ENCODE peak calls at places on chromosomes 6 and 20, in ten cellular contexts. L, P, J, C, N, G, Q, X, F and A are unnamed samples.

GRCh38 chr6:15427360-15428070 is 181.6 kb downstream of the JARID2 start:
- ATAC-seq in P (no peak), Q (no peak), J (peak; percentile 47), N (peak; percentile 22), C (no peak), L (no peak), F (no peak), X (no peak), G (no peak), A (no peak)

GRCh38 chr6:14621518-14621917 is 503.9 kb downstream of the CD83 start:
- ATAC-seq in Q (peak; percentile 33), L (peak; percentile 45), P (no peak), N (peak; percentile 55), G (no peak), C (no peak), X (peak; percentile 42), F (no peak), J (peak; percentile 44), A (peak; percentile 28)

GRCh38 chr6:116012966-116013365 is 47.7 kb downstream of the FRK start:
- ATAC-seq in P (no peak), L (no peak), G (peak; percentile 46), Q (no peak), J (no peak), C (no peak), F (no peak), N (no peak), X (no peak), A (no peak)

GRCh38 chr20:23165307-23165750 is 79.2 kb upstream of the CD93 start:
- ATAC-seq in N (no peak), G (no peak), X (no peak), P (no peak), L (no peak), F (no peak), C (peak; percentile 38), Q (no peak), J (no peak), A (no peak)

GRCh38 chr6:20464847-20465246 is 63.2 kb downstream of the E2F3 start:
- ATAC-seq in G (peak; percentile 61), Q (no peak), N (no peak), F (no peak), J (no peak), C (no peak), L (no peak), P (no peak), X (no peak), A (no peak)

GRCh38 chr6:70673054-70673453 is 5.4 kb downstream of the SMAP1 start:
- ATAC-seq in L (peak; percentile 31), C (peak; percentile 5), N (no peak), X (no peak), J (peak; percentile 22), P (no peak), F (no peak), G (no peak), Q (peak; percentile 40), A (no peak)

GRCh38 chr6:34300332-34300751 is 51.5 kb upstream of the SMIM29 start:
- ATAC-seq in G (no peak), P (no peak), C (peak; percentile 23), F (no peak), N (peak; percentile 88), X (no peak), Q (peak; percentile 6), J (peak; percentile 60), L (peak; percentile 17), A (no peak)

GRCh38 chr20:62493886-62494285 is 18.1 kb upstream of the GATA5 start:
- ATAC-seq in L (no peak), J (no peak), X (no peak), F (no peak), N (no peak), C (no peak), P (no peak), Q (no peak), G (no peak), A (no peak)

GRCh38 chr6:17648745-17649144 is 48.6 kb downstream of the FAM8A1 start:
- ATAC-seq in F (no peak), J (no peak), L (no peak), G (no peak), N (no peak), Q (no peak), X (no peak), C (no peak), P (no peak), A (no peak)
- H3K36me3 ChIP-seq in F (peaks cover 94% of the 10 kb centered on the region), J (peaks cover 5% of the 10 kb centered on the region), L (peaks cover 91% of the 10 kb centered on the region), G (peaks cover 96% of the 10 kb centered on the region), N (peaks cover 85% of the 10 kb centered on the region), Q (peaks cover 81% of the 10 kb centered on the region), X (no peaks in the 10 kb centered on the region), C (peaks cover 90% of the 10 kb centered on the region), P (peaks cover 49% of the 10 kb centered on the region), A (peaks cover 93% of the 10 kb centered on the region)

GRCh38 chr6:106064103-106064502 is 22.0 kb upstream of the PRDM1 start:
- ATAC-seq in C (no peak), J (no peak), N (no peak), Q (peak; percentile 88), F (no peak), P (no peak), X (no peak), G (no peak), L (peak; percentile 86), A (no peak)

GRCh38 chr6:106066984-106067383 is 19.2 kb upstream of the PRDM1 start:
- ATAC-seq in J (no peak), N (no peak), G (no peak), L (no peak), Q (no peak), P (no peak), F (no peak), C (no peak), X (no peak), A (no peak)

GRCh38 chr6:106060167-106060566 is 26.0 kb upstream of the PRDM1 start:
- ATAC-seq in L (no peak), N (no peak), J (no peak), P (no peak), Q (no peak), F (no peak), G (no peak), C (peak; percentile 33), X (no peak), A (no peak)

GRCh38 chr6:106064766-106065165 is 21.4 kb upstream of the PRDM1 start:
- ATAC-seq in X (no peak), L (no peak), F (no peak), J (no peak), G (no peak), N (no peak), P (no peak), C (no peak), Q (no peak), A (no peak)

DNA sequence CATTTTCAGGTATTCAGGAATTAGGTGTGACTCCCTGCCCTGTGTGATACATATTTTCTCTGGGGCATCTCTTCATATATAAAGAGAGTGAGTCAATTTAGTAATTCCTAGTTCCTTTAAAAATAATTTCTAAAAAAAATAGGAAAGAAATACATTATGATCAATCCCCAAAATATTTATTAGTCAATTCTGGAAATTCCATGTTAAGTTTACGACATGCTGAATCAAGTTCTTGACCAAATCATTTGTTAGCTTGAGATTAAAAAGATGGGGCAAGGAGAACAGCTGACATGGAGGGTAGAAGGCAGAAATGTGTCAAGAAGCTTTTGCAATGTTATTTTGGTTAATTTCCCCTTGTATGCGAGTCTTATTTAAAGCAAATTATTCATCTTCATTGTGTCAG is 22.7 kb upstream of the PRDM1 start:
- ATAC-seq in P (no peak), G (peak; percentile 93), X (no peak), Q (no peak), C (no peak), N (no peak), J (no peak), F (no peak), L (no peak), A (no peak)
- H3K36me3 ChIP-seq in P (no peaks in the 10 kb centered on the region), G (no peaks in the 10 kb centered on the region), X (no peaks in the 10 kb centered on the region), Q (no peaks in the 10 kb centered on the region), C (no peaks in the 10 kb centered on the region), N (no peaks in the 10 kb centered on the region), J (no peaks in the 10 kb centered on the region), F (no peaks in the 10 kb centered on the region), L (no peaks in the 10 kb centered on the region), A (no peaks in the 10 kb centered on the region)

DNA sequence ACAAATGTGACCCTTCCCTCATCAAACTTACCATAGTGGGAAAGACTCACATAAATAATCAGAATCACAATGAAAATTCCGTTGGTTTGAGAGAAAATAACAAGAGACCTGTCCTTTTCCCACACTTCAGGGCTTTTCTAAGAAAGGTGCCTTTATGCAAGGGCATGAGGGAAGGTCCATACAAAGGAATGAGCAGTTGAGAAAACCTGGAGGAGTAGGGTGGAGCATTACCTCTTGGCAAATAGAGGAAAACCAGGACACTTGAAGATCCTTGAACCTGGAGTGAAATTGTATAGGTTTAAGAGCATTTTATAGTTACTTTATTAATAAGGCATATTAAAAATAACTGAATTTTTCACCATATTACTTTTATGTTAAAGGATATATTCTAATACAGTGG is 54.3 kb downstream of the UBR2 start:
- ATAC-seq in N (no peak), C (no peak), L (no peak), Q (no peak), J (no peak), P (no peak), G (no peak), X (no peak), F (peak; percentile 13), A (no peak)
- H3K36me3 ChIP-seq in N (peaks cover 68% of the 10 kb centered on the region), C (peaks cover 40% of the 10 kb centered on the region), L (peaks cover 99% of the 10 kb centered on the region), Q (peaks cover 91% of the 10 kb centered on the region), J (peaks cover 10% of the 10 kb centered on the region), P (peaks cover 15% of the 10 kb centered on the region), G (peaks cover 60% of the 10 kb centered on the region), X (peaks cover 2% of the 10 kb centered on the region), F (peaks cover 59% of the 10 kb centered on the region), A (peaks cover 3% of the 10 kb centered on the region)

GRCh38 chr6:1100269-1100668 is 211.6 kb upstream of the FOXQ1 start:
- ATAC-seq in G (no peak), C (no peak), F (no peak), N (no peak), L (no peak), X (no peak), J (no peak), P (no peak), Q (no peak), A (no peak)

GRCh38 chr6:1099257-1099656 is 212.6 kb upstream of the FOXQ1 start:
- ATAC-seq in J (no peak), X (no peak), Q (no peak), C (no peak), L (no peak), P (no peak), N (no peak), F (no peak), G (peak; percentile 81), A (peak; percentile 48)

GRCh38 chr6:1091905-1092304 is 220.0 kb upstream of the FOXQ1 start:
- ATAC-seq in F (no peak), P (no peak), N (no peak), L (no peak), C (no peak), G (no peak), X (no peak), Q (no peak), J (no peak), A (no peak)

GRCh38 chr6:1094306-1094705 is 217.6 kb upstream of the FOXQ1 start:
- ATAC-seq in F (no peak), Q (no peak), P (no peak), G (peak; percentile 46), J (peak; percentile 42), C (no peak), L (peak; percentile 61), N (no peak), X (no peak), A (peak; percentile 83)

DNA sequence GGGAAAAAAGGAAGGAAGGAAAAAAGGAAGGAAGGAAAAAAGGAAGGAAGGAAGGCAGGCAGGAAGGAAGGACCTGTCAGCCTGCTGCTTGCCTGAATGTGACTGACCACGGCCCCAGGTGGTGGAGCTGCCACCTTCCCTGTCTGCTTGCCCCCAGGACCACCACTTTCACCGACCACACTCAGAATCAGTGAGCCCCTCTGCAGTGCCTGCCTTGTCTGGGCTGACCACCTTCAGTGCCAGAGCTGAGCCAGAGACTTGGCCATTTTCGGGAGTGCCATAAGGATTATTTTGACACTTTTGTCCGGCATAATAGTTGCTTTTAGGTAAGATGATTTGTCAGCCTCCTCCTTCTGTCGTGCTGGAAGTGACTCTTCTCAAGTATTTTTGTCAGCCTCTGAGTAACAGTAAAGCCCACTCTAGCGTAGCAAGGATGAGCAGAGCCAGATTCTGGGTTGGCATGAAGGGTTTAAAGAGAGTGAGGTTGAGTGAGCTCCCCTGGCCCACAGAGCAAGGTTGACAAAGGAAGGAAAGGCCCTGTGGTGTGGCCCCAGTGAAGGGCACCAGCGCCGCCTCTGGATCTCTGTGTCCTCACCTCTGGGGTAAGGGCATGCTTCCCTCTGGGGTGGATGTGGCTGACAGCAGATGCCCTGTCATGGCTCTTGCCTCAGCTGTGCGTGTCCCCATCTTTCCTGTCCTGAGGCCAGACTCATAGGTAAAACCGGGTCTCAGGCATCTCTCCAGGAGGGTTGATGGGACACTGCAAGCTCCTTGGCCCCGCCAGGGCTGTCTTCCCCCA is 214.7 kb upstream of the FOXQ1 start:
- ATAC-seq in N (no peak), G (no peak), Q (no peak), L (no peak), X (no peak), C (peak; percentile 72), P (no peak), J (no peak), F (no peak), A (no peak)
- H3K36me3 ChIP-seq in N (no peaks in the 10 kb centered on the region), G (no peaks in the 10 kb centered on the region), Q (no peaks in the 10 kb centered on the region), L (no peaks in the 10 kb centered on the region), X (no peaks in the 10 kb centered on the region), C (no peaks in the 10 kb centered on the region), P (no peaks in the 10 kb centered on the region), J (no peaks in the 10 kb centered on the region), F (no peaks in the 10 kb centered on the region), A (no peaks in the 10 kb centered on the region)